ENCODE peak calls at places on chromosomes 5 and 9, in seven cellular contexts. F is CD8-positive, alpha-beta memory T cell; S is ascending aorta; T is left ventricle myocardium inferior; O is colonic mucosa; E is A549; A is astrocyte. N is an unnamed sample.
A peak's percentile ranks its signal among the peaks of the same experiment; 100 is the strongest.

GRCh38 chr9:109624901-109625300 is 126.8 kb upstream of the PTPN3 start:
- DNase-seq in F (no peak), S (no peak), T (no peak), O (no peak), E (no peak), A (no peak), N (no peak)

GRCh38 chr5:9533096-9533495 is 12.8 kb downstream of the SEMA5A start:
- DNase-seq in F (no peak), S (no peak), T (no peak), O (no peak), E (no peak), A (peak; percentile 52), N (no peak)

GRCh38 chr9:124725068-124725452 is 46.1 kb downstream of the NR6A1 start:
- DNase-seq in F (no peak), S (no peak), T (no peak), O (no peak), E (no peak), A (no peak), N (no peak)

GRCh38 chr9:81680006-81680405 is 9.3 kb downstream of the TLE1 start:
- DNase-seq in F (no peak), S (no peak), T (no peak), O (no peak), E (no peak), A (no peak), N (no peak)

GRCh38 chr9:14271078-14271673 is 42.8 kb downstream of the NFIB start:
- DNase-seq in F (no peak), S (no peak), T (peak; percentile 74), O (peak; percentile 49), E (no peak), A (peak; percentile 87), N (peak; percentile 68)

GRCh38 chr9:125079931-125080330 is 63.4 kb downstream of the SCAI start:
- DNase-seq in F (no peak), S (no peak), T (no peak), O (no peak), E (no peak), A (no peak), N (no peak)

GRCh38 chr9:10062629-10063395 is 550.0 kb downstream of the PTPRD start:
- DNase-seq in F (no peak), S (no peak), T (no peak), O (no peak), E (no peak), A (peak; percentile 68), N (no peak)

GRCh38 chr9:23541976-23542375 is 284.1 kb downstream of the ELAVL2 start:
- DNase-seq in F (no peak), S (no peak), T (no peak), O (no peak), E (no peak), A (no peak), N (no peak)

GRCh38 chr5:50745221-50745620 is 78.8 kb downstream of the PARP8 start:
- DNase-seq in F (no peak), S (no peak), T (no peak), O (no peak), E (no peak), A (no peak), N (no peak)

GRCh38 chr9:27654629-27655285 is 81.5 kb upstream of the C9orf72 start:
- DNase-seq in F (no peak), S (no peak), T (no peak), O (peak; percentile 68), E (no peak), A (no peak), N (no peak)

GRCh38 chr5:107812570-107813141 is 141.9 kb upstream of the EFNA5 start:
- DNase-seq in F (no peak), S (no peak), T (peak; percentile 30), O (no peak), E (no peak), A (peak; percentile 86), N (no peak)

GRCh38 chr9:93305497-93306020 is 121.6 kb downstream of the WNK2 start:
- DNase-seq in F (no peak), S (no peak), T (no peak), O (peak; percentile 10), E (no peak), A (no peak), N (peak; percentile 36)

GRCh38 chr5:66129184-66129583 is 14.9 kb upstream of the SREK1 start:
- DNase-seq in F (no peak), S (no peak), T (no peak), O (no peak), E (no peak), A (no peak), N (no peak)

DNA sequence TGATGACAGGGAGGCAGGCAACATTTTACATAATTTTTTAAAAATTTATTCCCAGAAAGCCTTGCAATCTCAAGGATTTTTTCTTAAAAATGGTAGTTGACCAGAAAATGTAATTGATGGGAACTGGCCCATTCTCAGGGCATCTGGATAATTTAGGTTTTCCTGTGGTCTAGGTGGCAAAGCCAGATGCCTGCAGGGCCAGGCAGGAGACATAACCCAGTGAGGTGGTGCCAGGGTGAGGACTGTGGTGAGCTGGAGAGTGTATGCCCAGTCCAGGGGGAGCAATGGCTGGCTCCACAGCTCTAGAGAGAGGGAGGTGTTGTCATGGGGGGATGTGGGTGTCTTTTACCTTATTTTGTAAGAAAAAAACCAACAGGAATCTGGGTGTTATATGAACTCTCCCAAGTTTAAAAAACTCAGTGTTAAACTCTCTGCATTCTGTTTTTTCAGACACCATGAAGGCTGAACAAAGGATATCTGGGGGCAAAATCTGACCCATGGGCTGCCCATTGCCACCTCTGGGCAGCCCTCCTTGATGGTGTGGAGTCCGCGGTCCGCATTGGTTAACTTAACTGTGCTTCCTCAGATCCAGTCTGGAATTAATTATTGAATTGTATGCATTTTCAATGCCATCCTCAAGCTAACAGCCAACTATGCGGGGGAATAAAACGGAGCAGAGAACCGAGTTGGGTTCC is 43.9 kb downstream of the BOD1 start:
- DNase-seq in F (no peak), S (no peak), T (no peak), O (no peak), E (no peak), A (no peak), N (no peak)
- H3K4me3 ChIP-seq in F (no peak overlapping the region), S (peak overlapping the region; percentile 32), T (peak overlapping the region; percentile 31), O (no peak overlapping the region), E (no peak overlapping the region), A (peak overlapping the region; percentile 22), N (peak overlapping the region; percentile 45)

GRCh38 chr9:91036826-91037510 is 235.3 kb downstream of the SYK start:
- DNase-seq in F (peak; percentile 42), S (peak; percentile 56), T (peak; percentile 75), O (peak; percentile 85), E (peak; percentile 77), A (peak; percentile 80), N (peak; percentile 79)

GRCh38 chr9:91036356-91036755 is 234.7 kb downstream of the SYK start:
- DNase-seq in F (no peak), S (no peak), T (no peak), O (no peak), E (no peak), A (no peak), N (no peak)

GRCh38 chr9:91038483-91039124 is 237.0 kb downstream of the SYK start:
- DNase-seq in F (no peak), S (no peak), T (no peak), O (no peak), E (no peak), A (peak; percentile 4), N (no peak)

GRCh38 chr9:91039125-91039834 is 237.7 kb downstream of the SYK start:
- DNase-seq in F (no peak), S (no peak), T (no peak), O (no peak), E (no peak), A (no peak), N (no peak)

GRCh38 chr9:91037511-91038482 is 236.2 kb downstream of the SYK start:
- DNase-seq in F (no peak), S (no peak), T (no peak), O (peak; percentile 86), E (peak; percentile 40), A (peak; percentile 77), N (peak; percentile 44)
- H3K4me1 ChIP-seq in F (peaks cover 11% of the 10 kb centered on the region), S (peaks cover 18% of the 10 kb centered on the region), T (peaks cover 16% of the 10 kb centered on the region), O (peaks cover 7% of the 10 kb centered on the region), E (peaks cover 21% of the 10 kb centered on the region), A (peaks cover 17% of the 10 kb centered on the region), N (peaks cover 4% of the 10 kb centered on the region)

DNA sequence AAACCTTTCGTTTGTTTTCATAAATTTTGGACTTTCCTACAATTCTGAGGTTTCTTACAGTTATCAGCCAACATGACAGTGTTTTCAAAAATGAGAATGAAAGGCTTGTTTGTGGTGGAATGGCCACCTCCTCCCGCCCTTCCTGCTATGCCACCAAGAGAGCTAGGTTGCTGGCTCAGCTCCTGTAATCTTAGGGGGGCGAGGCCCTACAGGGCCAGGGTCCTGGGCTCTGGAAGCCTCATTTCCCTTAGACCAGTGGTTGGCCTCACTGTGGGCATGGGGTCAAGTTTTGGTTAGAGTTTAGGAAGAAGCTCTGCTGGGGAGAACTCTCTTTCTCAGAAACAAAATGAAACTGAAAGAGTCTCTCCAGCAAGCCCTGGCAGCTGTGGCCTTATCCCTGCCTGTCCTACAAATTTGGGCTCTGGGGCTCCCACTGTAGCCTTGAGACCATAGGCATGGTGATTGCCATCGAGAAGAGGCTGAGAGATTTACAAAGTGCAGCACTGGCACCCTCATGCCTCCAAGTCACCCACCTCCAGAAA is 66.2 kb downstream of the IRX1 start:
- DNase-seq in F (no peak), S (no peak), T (no peak), O (no peak), E (no peak), A (no peak), N (no peak)
- H3K4me3 ChIP-seq in F (no peak overlapping the region), S (no peak overlapping the region), T (peak overlapping the region; percentile 36), O (no peak overlapping the region), E (no peak overlapping the region), A (no peak overlapping the region), N (no peak overlapping the region)

GRCh38 chr9:112059980-112060348 is 115.1 kb downstream of the SUSD1 start:
- DNase-seq in F (no peak), S (no peak), T (no peak), O (no peak), E (no peak), A (no peak), N (no peak)

GRCh38 chr9:112065781-112066606 is 109.1 kb downstream of the SUSD1 start:
- DNase-seq in F (no peak), S (no peak), T (no peak), O (peak; percentile 82), E (no peak), A (peak; percentile 87), N (no peak)

GRCh38 chr9:112064871-112065270 is 110.2 kb downstream of the SUSD1 start:
- DNase-seq in F (no peak), S (no peak), T (no peak), O (no peak), E (no peak), A (no peak), N (no peak)

GRCh38 chr9:112061152-112061740 is 113.9 kb downstream of the SUSD1 start:
- DNase-seq in F (no peak), S (peak; percentile 66), T (peak; percentile 44), O (peak; percentile 68), E (peak; percentile 81), A (peak; percentile 99), N (peak; percentile 63)

GRCh38 chr9:112063151-112063550 is 111.9 kb downstream of the SUSD1 start:
- DNase-seq in F (no peak), S (no peak), T (no peak), O (no peak), E (no peak), A (no peak), N (no peak)
- H3K4me1 ChIP-seq in F (peaks cover 18% of the 10 kb centered on the region), S (peaks cover 12% of the 10 kb centered on the region), T (peaks cover 51% of the 10 kb centered on the region), O (peaks cover 7% of the 10 kb centered on the region), E (peaks cover 54% of the 10 kb centered on the region), A (peaks cover 30% of the 10 kb centered on the region), N (peaks cover 20% of the 10 kb centered on the region)

DNA sequence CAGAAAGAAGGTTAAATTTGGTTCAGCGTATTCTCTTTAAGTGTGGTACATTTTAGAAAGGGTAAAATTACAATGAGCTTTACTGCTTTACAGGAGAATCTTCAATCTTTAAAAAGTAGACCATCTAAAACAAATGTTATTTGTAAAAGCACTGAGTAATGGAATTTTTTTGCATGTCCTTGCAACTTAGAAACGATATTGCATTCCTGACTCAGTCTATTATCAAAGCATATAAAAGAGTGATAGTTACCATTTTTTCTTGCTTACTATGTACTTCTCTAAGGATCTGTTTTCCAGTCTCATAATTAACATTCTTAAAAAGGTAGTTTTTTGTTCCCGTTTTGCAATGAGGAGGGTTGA is 55.5 kb upstream of the TNFAIP8 start:
- DNase-seq in F (no peak), S (no peak), T (no peak), O (no peak), E (no peak), A (no peak), N (no peak)
- H3K4me3 ChIP-seq in F (peak overlapping the region; percentile 48), S (no peak overlapping the region), T (no peak overlapping the region), O (no peak overlapping the region), E (peak overlapping the region; percentile 35), A (no peak overlapping the region), N (no peak overlapping the region)